ENCODE peak calls at places on chromosomes 6 and 20, in four cellular contexts. Y, F, L and Z are unnamed samples.

GRCh38 chr20:41260734-41261220 is 56.8 kb downstream of the ZHX3 start:
- DNase-seq in L (no peak), F (no peak), Y (no peak), Z (peak; percentile 22)

GRCh38 chr6:108897371-108897770 is 49.1 kb downstream of the ARMC2 start:
- DNase-seq in Y (peak; percentile 52), F (no peak), L (peak; percentile 28), Z (peak; percentile 62)

GRCh38 chr20:48957521-48957920 is 36.0 kb downstream of the ARFGEF2 start:
- DNase-seq in L (no peak), Y (no peak), F (no peak), Z (peak; percentile 39)

GRCh38 chr20:1327241-1327653 is 1.7 kb downstream of the SDCBP2 start:
- DNase-seq in L (peak; percentile 79), Y (peak; percentile 36), F (no peak), Z (peak; percentile 94)

GRCh38 chr6:151269318-151269995 is 29.7 kb downstream of the AKAP12 start:
- DNase-seq in L (peak; percentile 50), F (no peak), Y (no peak), Z (peak; percentile 96)

GRCh38 chr6:85679445-85680123 is 36.9 kb upstream of the SYNCRIP start:
- DNase-seq in L (no peak), F (no peak), Y (no peak), Z (no peak)

GRCh38 chr6:22512716-22513452 is 56.5 kb upstream of the HDGFL1 start:
- DNase-seq in L (peak; percentile 86), Y (peak; percentile 13), F (no peak), Z (peak; percentile 70)

GRCh38 chr6:166616261-166617226 is 10.5 kb downstream of the RPS6KA2 start:
- DNase-seq in L (no peak), F (no peak), Y (no peak), Z (no peak)

GRCh38 chr20:16803965-16804792 is 56.0 kb downstream of the OTOR start:
- DNase-seq in Y (peak; percentile 47), F (peak; percentile 23), L (peak; percentile 48), Z (peak; percentile 53)

GRCh38 chr20:32031007-32031958 is 20.8 kb upstream of the HCK start:
- DNase-seq in Y (peak; percentile 63), F (peak; percentile 74), L (peak; percentile 73), Z (peak; percentile 86)

GRCh38 chr20:3660262-3661059 is 2.7 kb downstream of the GFRA4 start:
- DNase-seq in F (peak; percentile 8), Y (no peak), L (no peak), Z (no peak)

GRCh38 chr6:146892613-146893401 is 294.0 kb downstream of the ADGB start:
- DNase-seq in L (peak; percentile 92), F (no peak), Y (peak; percentile 88), Z (peak; percentile 73)

GRCh38 chr6:6007311-6008113 is 787 bp upstream of the NRN1 start:
- DNase-seq in Y (no peak), L (no peak), F (no peak), Z (no peak)

GRCh38 chr6:90098025-90098474 is 198.6 kb downstream of the BACH2 start:
- DNase-seq in L (peak; percentile 89), F (peak; percentile 91), Y (peak; percentile 96), Z (peak; percentile 91)

GRCh38 chr20:17499041-17499440 is 32.1 kb downstream of the BFSP1 start:
- DNase-seq in F (no peak), L (peak; percentile 59), Y (no peak), Z (peak; percentile 23)

GRCh38 chr6:39493717-39494116 is 171.2 kb upstream of the KCNK16 start:
- DNase-seq in F (peak; percentile 34), Y (no peak), L (no peak), Z (peak; percentile 33)

GRCh38 chr6:93894521-93894920 is 475.2 kb upstream of the EPHA7 start:
- DNase-seq in L (no peak), F (no peak), Y (peak; percentile 30), Z (no peak)

GRCh38 chr6:3825331-3825831 is 23.8 kb upstream of the FAM50B start:
- DNase-seq in F (peak; percentile 82), Y (peak; percentile 74), L (peak; percentile 32), Z (peak; percentile 67)

GRCh38 chr6:166849762-166850181 is 106.6 kb downstream of the RNASET2 start:
- DNase-seq in F (no peak), L (no peak), Y (no peak), Z (no peak)

GRCh38 chr6:166446567-166447065 is 63.9 kb upstream of the MPC1 start:
- DNase-seq in F (no peak), L (peak; percentile 15), Y (no peak), Z (no peak)

GRCh38 chr6:149766156-149766768 is 16.7 kb downstream of the PCMT1 start:
- DNase-seq in F (no peak), L (peak; percentile 61), Y (peak; percentile 92), Z (peak; percentile 94)

GRCh38 chr6:145789443-145789842 is 25.2 kb downstream of the FBXO30 start:
- DNase-seq in Y (no peak), F (no peak), L (peak; percentile 41), Z (peak; percentile 22)

GRCh38 chr6:116280161-116280959 is 630 bp upstream of the TSPYL1 start:
- DNase-seq in F (no peak), Y (peak; percentile 30), L (peak; percentile 16), Z (peak; percentile 38)

GRCh38 chr6:72922401-72922800 is 300.5 kb downstream of the KCNQ5 start:
- DNase-seq in L (peak; percentile 23), Y (peak; percentile 23), F (no peak), Z (peak; percentile 10)

GRCh38 chr6:46771556-46771955 is 21.6 kb upstream of the MEP1A start:
- DNase-seq in L (no peak), F (no peak), Y (no peak), Z (no peak)

GRCh38 chr20:2859330-2860121 is 13.8 kb upstream of the PTPRA start:
- DNase-seq in F (no peak), L (no peak), Y (peak; percentile 55), Z (peak; percentile 33)

GRCh38 chr6:4895971-4896370 is 107.9 kb downstream of the RPP40 start:
- DNase-seq in Y (no peak), F (no peak), L (no peak), Z (no peak)

GRCh38 chr6:12339022-12339421 is 48.9 kb downstream of the EDN1 start:
- DNase-seq in F (no peak), L (no peak), Y (no peak), Z (no peak)

GRCh38 chr6:32785781-32786533 is 22.6 kb upstream of the HLA-DQB2 start:
- DNase-seq in L (peak; percentile 49), Y (peak; percentile 52), F (peak; percentile 36), Z (peak; percentile 70)

GRCh38 chr6:27785297-27785696 is 126.9 kb downstream of the OR2B2 start:
- DNase-seq in L (no peak), Y (no peak), F (no peak), Z (no peak)

GRCh38 chr20:39897781-39898466 is 791.1 kb downstream of the MAFB start:
- DNase-seq in F (no peak), Y (no peak), L (no peak), Z (no peak)

GRCh38 chr6:130933712-130934200 is 106.5 kb downstream of the SMLR1 start:
- DNase-seq in F (peak; percentile 51), L (peak; percentile 51), Y (peak; percentile 30), Z (peak; percentile 50)

GRCh38 chr6:138307816-138308727 is 69.6 kb upstream of the SMIM28 start:
- DNase-seq in Y (peak; percentile 50), F (peak; percentile 34), L (no peak), Z (peak; percentile 13)

GRCh38 chr6:138105880-138106664 is 1.1 kb downstream of the PERP start:
- DNase-seq in L (peak; percentile 15), Y (peak; percentile 59), F (no peak), Z (no peak)

GRCh38 chr6:103335412-103335811 is 1524.3 kb downstream of the HACE1 start:
- DNase-seq in F (no peak), Y (no peak), L (no peak), Z (no peak)

GRCh38 chr20:53302695-53303094 is 290.9 kb downstream of the ZNF217 start:
- DNase-seq in Y (no peak), L (no peak), F (no peak), Z (no peak)

GRCh38 chr6:150654671-150655070 is 55.0 kb downstream of the PLEKHG1 start:
- DNase-seq in F (no peak), Y (no peak), L (no peak), Z (no peak)

GRCh38 chr6:41074692-41075436 is 2.1 kb downstream of the NFYA start:
- DNase-seq in L (peak; percentile 20), Y (no peak), F (peak; percentile 55), Z (no peak)

GRCh38 chr6:41071923-41072835 is at the start of gene OARD1:
- DNase-seq in L (no peak), Y (peak; percentile 100), F (peak; percentile 99), Z (peak; percentile 100)

GRCh38 chr6:41073968-41074691 is 1.4 kb downstream of the NFYA start:
- DNase-seq in L (peak; percentile 41), F (no peak), Y (peak; percentile 31), Z (peak; percentile 13)

GRCh38 chr6:41072836-41073202 is at the start of gene NFYA:
- DNase-seq in F (peak; percentile 98), L (peak; percentile 99), Y (no peak), Z (no peak)

GRCh38 chr6:41073203-41073967 is 611 bp downstream of the NFYA start:
- DNase-seq in Y (peak; percentile 81), F (peak; percentile 80), L (peak; percentile 69), Z (peak; percentile 83)
- TF ChIP-seq CTCF in Y (no peak), F (peak; percentile 12), L (peak; percentile 60), Z (no peak)

DNA sequence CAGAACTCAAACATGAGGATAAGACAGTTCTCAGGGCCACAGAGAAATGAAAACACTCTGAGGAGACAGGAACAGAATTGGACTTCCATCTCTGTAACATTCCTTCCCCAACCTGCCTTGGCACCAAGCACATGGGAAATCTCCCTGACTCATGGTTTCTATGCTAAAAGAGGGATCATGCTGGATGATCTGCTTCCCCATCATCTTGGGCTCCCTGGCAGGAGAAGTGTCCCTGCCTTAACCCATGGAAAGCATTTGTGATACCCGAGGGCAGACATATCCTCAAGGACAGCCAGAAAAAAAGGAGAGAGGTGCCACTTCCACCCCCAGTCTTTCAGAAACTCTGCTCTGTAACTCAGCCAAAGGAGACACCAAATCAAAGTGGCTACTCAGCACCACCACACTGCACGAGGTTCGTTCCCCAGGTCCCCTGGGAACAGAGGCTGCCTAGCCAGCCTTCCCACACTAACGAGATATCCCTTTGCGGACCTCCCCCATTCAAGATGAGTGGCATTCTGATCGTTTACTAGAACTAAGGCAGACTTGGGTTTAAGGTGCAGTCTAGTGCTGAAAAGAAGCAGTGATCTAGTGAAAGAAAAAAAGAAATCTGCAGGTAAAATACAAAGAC is 34.8 kb downstream of the BLOC1S5 start:
- DNase-seq in L (peak; percentile 23), F (no peak), Y (no peak), Z (peak; percentile 34)
- H3K4me3 ChIP-seq in L (no peak overlapping the region), F (no peak overlapping the region), Y (no peak overlapping the region), Z (no peak overlapping the region)

GRCh38 chr20:62403331-62403730 is 3.8 kb downstream of the CABLES2 start:
- DNase-seq in F (no peak), Y (no peak), L (no peak), Z (no peak)
- TF ChIP-seq CTCF in F (no peak), Y (no peak), L (no peak), Z (no peak)

DNA sequence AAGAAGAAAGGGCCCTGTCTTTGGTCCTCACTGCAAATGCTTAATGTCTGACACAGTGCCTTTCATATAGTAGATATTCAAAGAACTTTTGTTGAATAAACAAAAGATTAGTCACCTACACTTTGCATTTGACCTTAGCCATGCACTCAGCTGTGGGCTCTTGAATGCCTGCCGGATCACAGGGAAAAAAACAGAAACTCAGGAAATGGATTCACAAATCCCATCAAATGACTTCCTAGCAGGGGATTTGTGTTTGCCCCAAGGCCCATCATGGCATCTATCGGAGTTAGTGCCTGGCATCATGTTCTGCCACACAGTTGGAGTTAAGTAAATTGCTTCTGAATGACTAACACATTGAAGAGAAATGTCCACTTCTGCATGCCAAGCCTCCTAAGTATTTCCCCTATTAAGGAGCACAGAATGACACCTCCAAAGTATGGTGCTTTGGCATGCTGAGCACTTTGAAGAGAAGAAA is 72.3 kb upstream of the DST start:
- DNase-seq in Y (peak; percentile 91), L (peak; percentile 92), F (no peak), Z (peak; percentile 71)
- H3K4me3 ChIP-seq in Y (no peak overlapping the region), L (no peak overlapping the region), F (no peak overlapping the region), Z (no peak overlapping the region)

GRCh38 chr6:84568971-84569370 is 195.4 kb downstream of the TBX18 start:
- DNase-seq in F (no peak), Y (peak; percentile 67), L (peak; percentile 7), Z (peak; percentile 79)
- TF ChIP-seq CTCF in F (peak; percentile 33), Y (peak; percentile 41), L (peak; percentile 20), Z (peak; percentile 58)